ENCODE peak calls at places on chromosomes 11 and 22, in five cellular contexts. K is uterus, C is foreskin keratinocyte, F is AG09309, T is fibroblast of lung. N is an unnamed sample.

GRCh38 chr11:125221499-125221898 is 56.9 kb downstream of the PKNOX2 start:
- DNase-seq in K (no peak), C (no peak), F (no peak), T (no peak), N (no peak)

GRCh38 chr11:128095459-128096096 is 491.8 kb downstream of the ETS1 start:
- DNase-seq in K (no peak), C (peak; percentile 91), F (peak; percentile 27), T (peak; percentile 48), N (no peak)

GRCh38 chr11:113782134-113782533 is 2.5 kb downstream of the CLDN25 start:
- DNase-seq in K (no peak), C (no peak), F (no peak), T (no peak), N (no peak)

GRCh38 chr11:68003846-68004550 is at the start of gene UNC93B1:
- DNase-seq in K (peak; percentile 80), C (peak; percentile 57), F (no peak), T (peak; percentile 77), N (no peak)

GRCh38 chr11:120952503-120953229 is 71.2 kb upstream of the TBCEL start:
- DNase-seq in K (peak; percentile 50), C (peak; percentile 38), F (peak; percentile 10), T (peak; percentile 71), N (peak; percentile 71)

GRCh38 chr11:122360875-122361274 is 244.9 kb upstream of the BLID start:
- DNase-seq in K (no peak), C (no peak), F (no peak), T (no peak), N (no peak)

GRCh38 chr11:33461726-33462125 is 204.5 kb downstream of the HIPK3 start:
- DNase-seq in K (no peak), C (peak; percentile 87), F (no peak), T (no peak), N (no peak)

GRCh38 chr11:67392182-67392715 is 463 bp downstream of the RAD9A start:
- DNase-seq in K (no peak), C (no peak), F (no peak), T (no peak), N (no peak)

GRCh38 chr11:1049431-1049891 is 12.9 kb upstream of the MUC6 start:
- DNase-seq in K (no peak), C (peak; percentile 18), F (no peak), T (no peak), N (no peak)

GRCh38 chr11:75275581-75275980 is 35.0 kb downstream of the TPBGL start:
- DNase-seq in K (no peak), C (no peak), F (no peak), T (no peak), N (peak; percentile 74)

GRCh38 chr11:127966821-127967220 is 620.5 kb downstream of the ETS1 start:
- DNase-seq in K (no peak), C (no peak), F (no peak), T (no peak), N (no peak)

GRCh38 chr22:40415531-40416266 is 45.3 kb downstream of the SGSM3 start:
- DNase-seq in K (no peak), C (no peak), F (no peak), T (no peak), N (no peak)

GRCh38 chr22:43993072-43993760 is 30.9 kb upstream of the PARVB start:
- DNase-seq in K (peak; percentile 47), C (peak; percentile 15), F (no peak), T (peak; percentile 75), N (peak; percentile 54)

GRCh38 chr11:102186836-102187235 is 76.6 kb downstream of the YAP1 start:
- DNase-seq in K (no peak), C (no peak), F (no peak), T (no peak), N (no peak)

GRCh38 chr22:31891366-31892079 is 52.8 kb upstream of the YWHAH start:
- DNase-seq in K (no peak), C (no peak), F (peak; percentile 44), T (no peak), N (no peak)

GRCh38 chr11:19557720-19558140 is 154.9 kb upstream of the NAV2 start:
- DNase-seq in K (peak; percentile 76), C (peak; percentile 28), F (peak; percentile 29), T (peak; percentile 73), N (peak; percentile 30)

GRCh38 chr11:132898021-132898420 is 634.3 kb downstream of the OPCML start:
- DNase-seq in K (no peak), C (no peak), F (no peak), T (peak; percentile 77), N (no peak)

GRCh38 chr11:33910960-33911339 is 19.1 kb upstream of the LMO2 start:
- DNase-seq in K (no peak), C (no peak), F (no peak), T (no peak), N (no peak)

GRCh38 chr11:32148824-32149223 is 58.0 kb downstream of the RCN1 start:
- DNase-seq in K (no peak), C (no peak), F (no peak), T (no peak), N (no peak)

GRCh38 chr11:71206186-71206585 is 46.2 kb downstream of the SHANK2 start:
- DNase-seq in K (no peak), C (no peak), F (no peak), T (peak; percentile 46), N (no peak)

GRCh38 chr11:86014221-86014620 is 54.7 kb downstream of the PICALM start:
- DNase-seq in K (no peak), C (no peak), F (no peak), T (no peak), N (no peak)

GRCh38 chr11:103109818-103110388 is 677 bp downstream of the DYNC2H1 start:
- DNase-seq in K (peak; percentile 15), C (no peak), F (no peak), T (peak; percentile 26), N (no peak)

GRCh38 chr11:9626778-9627394 is 37.0 kb upstream of the SWAP70 start:
- DNase-seq in K (no peak), C (no peak), F (no peak), T (no peak), N (no peak)

GRCh38 chr11:64716471-64717267 is 6.3 kb downstream of the NRXN2 start:
- DNase-seq in K (no peak), C (no peak), F (no peak), T (no peak), N (no peak)

GRCh38 chr11:44923796-44924195 is 26.9 kb downstream of the TP53I11 start:
- DNase-seq in K (no peak), C (no peak), F (no peak), T (no peak), N (no peak)

GRCh38 chr11:58039589-58039988 is 8.8 kb downstream of the OR6Q1 start:
- DNase-seq in K (no peak), C (no peak), F (no peak), T (no peak), N (no peak)

GRCh38 chr11:111001091-111001430 is 244.5 kb upstream of the POU2AF2 start:
- DNase-seq in K (no peak), C (no peak), F (peak; percentile 24), T (peak; percentile 82), N (no peak)

GRCh38 chr22:37223965-37224551 is 11.8 kb upstream of the SSTR3 start:
- DNase-seq in K (no peak), C (no peak), F (no peak), T (no peak), N (no peak)

GRCh38 chr11:43376594-43376993 is 17.9 kb downstream of the TTC17 start:
- DNase-seq in K (no peak), C (peak; percentile 93), F (peak; percentile 23), T (peak; percentile 86), N (no peak)

GRCh38 chr22:24758164-24758799 is 16.2 kb downstream of the PIWIL3 start:
- DNase-seq in K (peak; percentile 51), C (peak; percentile 15), F (no peak), T (peak; percentile 71), N (no peak)

GRCh38 chr11:59265735-59266134 is 53.0 kb upstream of the MPEG1 start:
- DNase-seq in K (no peak), C (no peak), F (no peak), T (no peak), N (no peak)

GRCh38 chr11:95739108-95739507 is 50.5 kb downstream of the FAM76B start:
- DNase-seq in K (no peak), C (no peak), F (no peak), T (no peak), N (no peak)
- TF ChIP-seq CTCF in K (no peak), C (peak; percentile 15), F (no peak), T (no peak), N (no peak)

GRCh38 chr11:117928818-117929567 is at the start of gene TMPRSS13:
- DNase-seq in K (no peak), C (peak; percentile 72), F (no peak), T (no peak), N (no peak)
- TF ChIP-seq CTCF in K (no peak), C (peak; percentile 27), F (no peak), T (no peak), N (no peak)

GRCh38 chr11:27703453-27703852 is 3.2 kb upstream of the BDNF start:
- DNase-seq in K (no peak), C (peak; percentile 57), F (no peak), T (peak; percentile 66), N (no peak)

GRCh38 chr11:27700351-27701261 is at the start of gene BDNF:
- DNase-seq in K (no peak), C (no peak), F (no peak), T (peak; percentile 45), N (no peak)

GRCh38 chr11:27701262-27702105 is 1.2 kb upstream of the BDNF start:
- DNase-seq in K (no peak), C (no peak), F (peak; percentile 71), T (peak; percentile 69), N (no peak)

GRCh38 chr11:27710536-27710935 is 10.3 kb upstream of the BDNF start:
- DNase-seq in K (no peak), C (no peak), F (no peak), T (peak; percentile 46), N (no peak)

GRCh38 chr11:27705873-27706820 is 5.9 kb upstream of the BDNF start:
- DNase-seq in K (no peak), C (no peak), F (no peak), T (peak; percentile 40), N (no peak)
- TF ChIP-seq CTCF in K (no peak), C (peak; percentile 62), F (peak; percentile 59), T (peak; percentile 73), N (peak; percentile 62)

GRCh38 chr22:50621948-50622722 is 5.8 kb downstream of the ARSA start:
- DNase-seq in K (no peak), C (peak; percentile 59), F (no peak), T (no peak), N (no peak)
- TF ChIP-seq CTCF in K (no peak), C (peak; percentile 53), F (peak; percentile 27), T (peak; percentile 5), N (no peak)

N was measured in D721Med.